ENCODE peak calls at places on chromosome 16, in eight cellular contexts. One of them, this sample, is unnamed.

GRCh38 chr16:22255335-22255734 is 41.9 kb upstream of the POLR3E start:
- DNase-seq in AG10803: no peak
- DNase-seq in tibial artery: no peak
- DNase-seq in CD8-positive, alpha-beta T cell: no peak
- DNase-seq in heart left ventricle: no peak
- DNase-seq in breast epithelium: no peak
- DNase-seq in fibroblast of lung: no peak
- DNase-seq in fibroblast of mammary gland: no peak
- DNase-seq in this sample: peak

GRCh38 chr16:50697881-50698767 is 4.7 kb downstream of the NOD2 start:
- DNase-seq in AG10803: peak
- DNase-seq in tibial artery: peak
- DNase-seq in CD8-positive, alpha-beta T cell: no peak
- DNase-seq in heart left ventricle: peak
- DNase-seq in breast epithelium: no peak
- DNase-seq in fibroblast of lung: peak
- DNase-seq in fibroblast of mammary gland: peak
- DNase-seq in this sample: peak

GRCh38 chr16:66375451-66375850 is 9.0 kb downstream of the CDH5 start:
- DNase-seq in AG10803: no peak
- DNase-seq in tibial artery: no peak
- DNase-seq in CD8-positive, alpha-beta T cell: no peak
- DNase-seq in heart left ventricle: no peak
- DNase-seq in breast epithelium: no peak
- DNase-seq in fibroblast of lung: no peak
- DNase-seq in fibroblast of mammary gland: no peak
- DNase-seq in this sample: no peak

GRCh38 chr16:56938664-56939513 is 6.9 kb downstream of the HERPUD1 start:
- DNase-seq in AG10803: no peak
- DNase-seq in tibial artery: peak
- DNase-seq in CD8-positive, alpha-beta T cell: peak
- DNase-seq in heart left ventricle: no peak
- DNase-seq in breast epithelium: no peak
- DNase-seq in fibroblast of lung: no peak
- DNase-seq in fibroblast of mammary gland: peak
- DNase-seq in this sample: no peak

GRCh38 chr16:68343137-68343536 is 32.3 kb downstream of the PRMT7 start:
- DNase-seq in AG10803: no peak
- DNase-seq in tibial artery: no peak
- DNase-seq in CD8-positive, alpha-beta T cell: no peak
- DNase-seq in heart left ventricle: no peak
- DNase-seq in breast epithelium: no peak
- DNase-seq in fibroblast of lung: no peak
- DNase-seq in fibroblast of mammary gland: no peak
- DNase-seq in this sample: no peak

GRCh38 chr16:89761304-89761922 is 40.1 kb downstream of the ZNF276 start:
- DNase-seq in AG10803: no peak
- DNase-seq in tibial artery: no peak
- DNase-seq in CD8-positive, alpha-beta T cell: no peak
- DNase-seq in heart left ventricle: no peak
- DNase-seq in breast epithelium: no peak
- DNase-seq in fibroblast of lung: no peak
- DNase-seq in fibroblast of mammary gland: no peak
- DNase-seq in this sample: no peak

GRCh38 chr16:8712589-8713361 is 38.4 kb downstream of the ABAT start:
- DNase-seq in AG10803: no peak
- DNase-seq in tibial artery: no peak
- DNase-seq in CD8-positive, alpha-beta T cell: no peak
- DNase-seq in heart left ventricle: no peak
- DNase-seq in breast epithelium: no peak
- DNase-seq in fibroblast of lung: no peak
- DNase-seq in fibroblast of mammary gland: no peak
- DNase-seq in this sample: no peak

GRCh38 chr16:49330562-49331201 is 42.9 kb upstream of the C16orf78 start:
- DNase-seq in AG10803: no peak
- DNase-seq in tibial artery: no peak
- DNase-seq in CD8-positive, alpha-beta T cell: no peak
- DNase-seq in heart left ventricle: no peak
- DNase-seq in breast epithelium: no peak
- DNase-seq in fibroblast of lung: no peak
- DNase-seq in fibroblast of mammary gland: no peak
- DNase-seq in this sample: peak

GRCh38 chr16:19698480-19699465 is 19.3 kb downstream of the KNOP1 start:
- DNase-seq in AG10803: peak
- DNase-seq in tibial artery: no peak
- DNase-seq in CD8-positive, alpha-beta T cell: no peak
- DNase-seq in heart left ventricle: no peak
- DNase-seq in breast epithelium: no peak
- DNase-seq in fibroblast of lung: peak
- DNase-seq in fibroblast of mammary gland: peak
- DNase-seq in this sample: no peak

DNA sequence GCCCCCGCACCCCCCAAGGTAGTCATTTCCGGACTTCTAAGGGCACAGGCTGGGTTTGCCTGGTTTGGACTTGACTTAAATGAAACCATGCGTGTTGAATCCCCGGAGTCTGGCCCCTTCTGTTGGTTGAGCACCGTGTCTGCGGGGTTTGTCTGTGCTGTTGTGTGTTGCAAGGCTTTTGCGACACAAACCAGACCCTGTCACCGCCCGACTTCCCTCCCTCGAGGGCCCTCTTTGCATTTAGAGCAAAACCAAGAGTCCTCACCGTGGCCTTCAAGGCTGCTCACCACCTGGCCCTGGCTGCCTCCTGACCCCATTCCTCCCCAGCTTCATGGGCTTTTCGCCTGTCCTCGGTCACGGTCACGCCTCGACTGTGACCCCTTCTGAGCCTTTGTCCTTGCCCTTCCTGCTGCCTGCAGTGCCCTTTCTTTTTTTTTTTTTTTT is 7.4 kb downstream of the CRISPLD2 start:
- DNase-seq in AG10803: peak
- DNase-seq in tibial artery: no peak
- DNase-seq in CD8-positive, alpha-beta T cell: no peak
- DNase-seq in heart left ventricle: no peak
- DNase-seq in breast epithelium: no peak
- DNase-seq in fibroblast of lung: peak
- DNase-seq in fibroblast of mammary gland: peak
- DNase-seq in this sample: peak
- H3K4me3 ChIP-seq in AG10803: no peak
- H3K4me3 ChIP-seq in tibial artery: no peak
- H3K4me3 ChIP-seq in CD8-positive, alpha-beta T cell: no peak
- H3K4me3 ChIP-seq in heart left ventricle: no peak
- H3K4me3 ChIP-seq in breast epithelium: peak
- H3K4me3 ChIP-seq in fibroblast of lung: no peak
- H3K4me3 ChIP-seq in fibroblast of mammary gland: no peak
- H3K4me3 ChIP-seq in this sample: no peak

DNA sequence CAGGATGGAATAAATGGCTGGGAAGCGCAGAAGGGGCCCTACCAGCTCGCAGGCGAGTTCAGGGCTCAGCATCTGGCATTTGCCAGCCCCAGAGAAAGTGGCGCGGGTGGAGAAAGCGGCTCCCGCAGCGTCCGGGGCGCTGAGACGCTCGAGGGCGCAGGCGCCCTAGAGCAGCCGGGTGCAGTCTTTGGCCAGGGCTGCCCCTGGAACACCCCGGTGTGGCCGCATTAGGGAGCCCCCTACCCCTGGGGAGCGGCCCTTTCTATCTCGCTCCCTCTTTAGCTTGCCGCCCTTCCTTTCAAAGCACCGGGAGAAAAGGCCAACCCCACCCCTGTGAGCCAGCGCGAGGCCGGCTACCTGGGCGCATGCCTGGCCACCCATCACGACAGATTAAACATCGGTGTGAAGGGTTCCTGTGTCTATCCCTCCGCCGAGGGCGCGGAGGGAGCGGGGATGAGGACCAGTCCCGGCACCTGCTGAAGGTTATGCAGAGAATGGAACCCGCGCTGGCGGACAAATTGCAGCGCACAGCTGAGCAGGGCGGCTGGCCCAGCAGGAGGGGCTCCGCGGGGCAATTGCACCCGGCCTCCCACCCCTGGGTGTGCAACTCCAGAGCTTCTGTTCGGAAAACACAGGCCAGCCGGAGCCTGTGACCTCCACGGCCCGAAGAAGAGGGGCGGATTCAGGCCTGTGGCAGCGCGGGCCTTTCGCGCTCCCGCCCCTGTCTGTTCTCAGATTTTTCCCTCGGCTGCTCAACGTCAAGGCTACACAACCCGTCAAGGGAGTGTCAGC is 15.6 kb upstream of the FOXF1 start:
- DNase-seq in AG10803: no peak
- DNase-seq in tibial artery: no peak
- DNase-seq in CD8-positive, alpha-beta T cell: no peak
- DNase-seq in heart left ventricle: no peak
- DNase-seq in breast epithelium: no peak
- DNase-seq in fibroblast of lung: no peak
- DNase-seq in fibroblast of mammary gland: no peak
- DNase-seq in this sample: no peak
- H3K4me3 ChIP-seq in AG10803: no peak
- H3K4me3 ChIP-seq in tibial artery: no peak
- H3K4me3 ChIP-seq in CD8-positive, alpha-beta T cell: no peak
- H3K4me3 ChIP-seq in heart left ventricle: no peak
- H3K4me3 ChIP-seq in breast epithelium: no peak
- H3K4me3 ChIP-seq in fibroblast of lung: no peak
- H3K4me3 ChIP-seq in fibroblast of mammary gland: no peak
- H3K4me3 ChIP-seq in this sample: no peak

GRCh38 chr16:85477801-85478363 is 135.2 kb upstream of the GSE1 start:
- DNase-seq in AG10803: no peak
- DNase-seq in tibial artery: no peak
- DNase-seq in CD8-positive, alpha-beta T cell: no peak
- DNase-seq in heart left ventricle: no peak
- DNase-seq in breast epithelium: no peak
- DNase-seq in fibroblast of lung: no peak
- DNase-seq in fibroblast of mammary gland: peak
- DNase-seq in this sample: no peak
- H3K4me3 ChIP-seq in AG10803: no peak
- H3K4me3 ChIP-seq in tibial artery: no peak
- H3K4me3 ChIP-seq in CD8-positive, alpha-beta T cell: no peak
- H3K4me3 ChIP-seq in heart left ventricle: no peak
- H3K4me3 ChIP-seq in breast epithelium: no peak
- H3K4me3 ChIP-seq in fibroblast of lung: no peak
- H3K4me3 ChIP-seq in fibroblast of mammary gland: no peak
- H3K4me3 ChIP-seq in this sample: no peak

DNA sequence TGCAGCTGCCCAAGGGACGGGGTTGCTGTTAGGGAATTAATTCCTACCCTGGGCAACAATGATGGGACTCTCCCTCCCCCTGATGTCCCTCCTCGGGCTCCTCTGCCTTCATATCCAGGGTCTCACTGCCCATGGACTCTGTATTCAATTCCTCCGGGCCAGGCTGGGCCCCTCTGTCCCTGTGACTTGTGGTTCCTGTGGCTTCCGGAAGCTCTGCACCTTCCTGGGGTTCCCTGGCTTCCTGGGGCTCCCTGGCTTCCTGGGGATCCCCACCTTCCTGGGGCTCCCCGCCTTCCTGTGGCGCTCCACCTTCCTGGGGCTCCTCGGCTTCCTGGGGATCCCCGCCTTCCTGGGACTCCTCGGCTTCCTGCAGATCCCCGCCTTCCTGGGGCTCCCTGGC is 35.2 kb downstream of the SRL start:
- DNase-seq in AG10803: no peak
- DNase-seq in tibial artery: no peak
- DNase-seq in CD8-positive, alpha-beta T cell: no peak
- DNase-seq in heart left ventricle: no peak
- DNase-seq in breast epithelium: no peak
- DNase-seq in fibroblast of lung: no peak
- DNase-seq in fibroblast of mammary gland: no peak
- DNase-seq in this sample: no peak
- H3K4me3 ChIP-seq in AG10803: no peak
- H3K4me3 ChIP-seq in tibial artery: no peak
- H3K4me3 ChIP-seq in CD8-positive, alpha-beta T cell: no peak
- H3K4me3 ChIP-seq in heart left ventricle: no peak
- H3K4me3 ChIP-seq in breast epithelium: no peak
- H3K4me3 ChIP-seq in fibroblast of lung: no peak
- H3K4me3 ChIP-seq in fibroblast of mammary gland: no peak
- H3K4me3 ChIP-seq in this sample: no peak

This sample was measured in NB4.